ENCODE peak calls at places on chromosome 12, in four cellular contexts. B is HepG2, U is GM12878, P is K562. M is an unnamed sample.

GRCh38 chr12:52884526-52885293 is 20.2 kb downstream of the KRT8 start:
- DNase-seq in B (peak), U (no peak), P (peak), M (peak)

GRCh38 chr12:42767998-42768397 is 178.5 kb upstream of the PRICKLE1 start:
- DNase-seq in B (no peak), U (no peak), P (no peak), M (no peak)

GRCh38 chr12:93201990-93202389 is 175.7 kb upstream of the NUDT4 start:
- DNase-seq in B (no peak), U (no peak), P (no peak), M (no peak)

GRCh38 chr12:6182279-6182898 is 17.8 kb upstream of the CD9 start:
- DNase-seq in B (peak), U (no peak), P (peak), M (no peak)

GRCh38 chr12:33531261-33531660 is 91.6 kb upstream of the SYT10 start:
- DNase-seq in B (no peak), U (no peak), P (no peak), M (no peak)

GRCh38 chr12:69097619-69098368 is 141.6 kb upstream of the CPSF6 start:
- DNase-seq in B (no peak), U (no peak), P (no peak), M (no peak)

GRCh38 chr12:87671757-87672156 is 357.4 kb downstream of the C12orf50 start:
- DNase-seq in B (no peak), U (no peak), P (no peak), M (no peak)

GRCh38 chr12:15852383-15852782 is 29.8 kb upstream of the STRAP start:
- DNase-seq in B (no peak), U (no peak), P (no peak), M (no peak)

GRCh38 chr12:6169107-6169440 is 31.1 kb upstream of the CD9 start:
- DNase-seq in B (no peak), U (no peak), P (no peak), M (no peak)

GRCh38 chr12:10366875-10367274 is 23.0 kb downstream of the KLRK1 start:
- DNase-seq in B (peak), U (no peak), P (no peak), M (no peak)

GRCh38 chr12:90729741-90730140 is 225.2 kb downstream of the CCER1 start:
- DNase-seq in B (no peak), U (no peak), P (no peak), M (no peak)

GRCh38 chr12:116442981-116443380 is 116.2 kb upstream of the MAP1LC3B2 start:
- DNase-seq in B (no peak), U (no peak), P (no peak), M (no peak)

GRCh38 chr12:98970950-98971349 is 325.9 kb downstream of the APAF1 start:
- DNase-seq in B (no peak), U (no peak), P (no peak), M (no peak)

GRCh38 chr12:1517007-1517406 is 77.4 kb downstream of the FBXL14 start:
- DNase-seq in B (peak), U (no peak), P (no peak), M (peak)

GRCh38 chr12:98594050-98594853 is 766 bp downstream of the SLC25A3 start:
- DNase-seq in B (no peak), U (no peak), P (no peak), M (peak)

GRCh38 chr12:114835031-114835430 is 151.1 kb upstream of the TBX3 start:
- DNase-seq in B (no peak), U (no peak), P (no peak), M (no peak)

GRCh38 chr12:81863406-81863805 is 104.3 kb upstream of the PPFIA2 start:
- DNase-seq in B (no peak), U (no peak), P (no peak), M (peak)

GRCh38 chr12:94879542-94879941 is 124.0 kb downstream of the NDUFA12 start:
- DNase-seq in B (peak), U (no peak), P (peak), M (peak)

GRCh38 chr12:53498235-53498630 is 1.0 kb downstream of the MAP3K12 start:
- DNase-seq in B (no peak), U (no peak), P (no peak), M (no peak)

GRCh38 chr12:115923851-115924250 is 353.6 kb downstream of the MED13L start:
- DNase-seq in B (no peak), U (no peak), P (no peak), M (no peak)

GRCh38 chr12:53746592-53747491 is 4.9 kb downstream of the CISTR start:
- DNase-seq in B (peak), U (peak), P (peak), M (peak)

GRCh38 chr12:211639-212382 is 2.1 kb downstream of the SLC6A12 start:
- DNase-seq in B (no peak), U (no peak), P (no peak), M (no peak)

GRCh38 chr12:93033948-93034347 is 104.9 kb upstream of the EEA1 start:
- DNase-seq in B (no peak), U (no peak), P (no peak), M (no peak)

GRCh38 chr12:96412431-96412830 is 12.2 kb upstream of the CDK17 start:
- DNase-seq in B (no peak), U (no peak), P (no peak), M (no peak)

GRCh38 chr12:107684990-107685359 is 624 bp upstream of the PWP1 start:
- DNase-seq in B (peak), U (no peak), P (peak), M (peak)

GRCh38 chr12:87784350-87784749 is 244.9 kb downstream of the C12orf50 start:
- DNase-seq in B (no peak), U (no peak), P (no peak), M (no peak)

GRCh38 chr12:10242539-10242938 is 29.9 kb downstream of the GABARAPL1 start:
- DNase-seq in B (no peak), U (no peak), P (no peak), M (no peak)

GRCh38 chr12:28176295-28176694 is 14.0 kb upstream of the CCDC91 start:
- DNase-seq in B (no peak), U (no peak), P (no peak), M (no peak)

GRCh38 chr12:108587826-108588225 is 10.1 kb downstream of the TMEM119 start:
- DNase-seq in B (no peak), U (no peak), P (no peak), M (no peak)

GRCh38 chr12:51900323-51900889 is 6.9 kb upstream of the ACVRL1 start:
- DNase-seq in B (no peak), U (no peak), P (no peak), M (no peak)

GRCh38 chr12:94192506-94192905 is 44.1 kb downstream of the PLXNC1 start:
- DNase-seq in B (no peak), U (no peak), P (no peak), M (no peak)

GRCh38 chr12:94109154-94109553 is 39.2 kb upstream of the PLXNC1 start:
- DNase-seq in B (no peak), U (no peak), P (peak), M (no peak)

GRCh38 chr12:48307269-48307668 is 43.5 kb downstream of the ZNF641 start:
- DNase-seq in B (no peak), U (no peak), P (no peak), M (no peak)

GRCh38 chr12:123038966-123039365 is 58.5 kb downstream of the ARL6IP4 start:
- DNase-seq in B (no peak), U (no peak), P (no peak), M (no peak)

GRCh38 chr12:56721721-56722120 is 3.4 kb downstream of the NACA start:
- DNase-seq in B (no peak), U (no peak), P (no peak), M (no peak)

DNA sequence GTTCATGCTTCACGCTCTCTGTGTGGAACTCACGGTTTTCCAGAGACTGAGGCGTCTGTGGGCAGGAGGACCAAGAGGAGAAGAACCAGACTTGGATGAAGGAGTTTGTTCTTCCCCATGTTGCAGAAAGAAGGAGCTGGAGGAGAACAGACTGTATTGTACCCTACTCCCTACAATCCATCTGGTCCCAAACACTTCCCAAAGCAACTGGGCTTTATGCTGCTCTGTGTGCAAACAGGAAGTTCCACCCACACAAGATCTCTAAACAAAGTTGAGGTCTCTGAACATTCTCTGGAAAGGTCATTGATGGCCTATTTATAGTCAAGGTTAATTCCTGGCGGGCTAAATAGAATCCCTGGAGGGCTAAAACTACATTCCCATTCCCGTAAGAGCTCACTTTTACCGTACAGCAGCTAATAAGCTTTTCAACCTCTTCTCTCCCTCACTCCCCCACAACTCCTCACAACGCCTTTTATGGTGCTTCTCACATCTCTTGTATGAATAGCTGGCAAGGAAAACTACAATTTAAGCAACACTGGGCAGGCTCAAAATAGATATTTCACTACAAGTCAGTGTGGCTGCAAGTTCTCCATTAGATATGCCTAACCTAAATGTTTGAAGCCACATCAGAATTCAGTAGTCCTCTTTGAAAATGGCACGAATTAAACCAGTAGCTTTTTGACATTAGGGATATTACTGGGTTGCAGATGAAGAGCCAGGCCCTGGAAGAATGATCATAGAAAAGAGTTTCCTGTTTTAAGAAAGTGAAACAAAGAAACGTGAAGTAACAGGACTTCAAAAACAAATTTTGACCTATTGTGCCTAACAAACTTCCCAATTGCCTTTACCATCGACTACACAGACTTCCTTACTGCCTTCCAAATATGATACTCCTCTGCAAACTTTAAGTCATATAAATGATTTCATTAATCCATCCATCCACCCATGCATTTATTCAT is at the start of gene A2M:
- DNase-seq in B (peak), U (no peak), P (no peak), M (no peak)
- TF ChIP-seq REST in B (peak), U (no peak), P (no peak), M (no peak)

DNA sequence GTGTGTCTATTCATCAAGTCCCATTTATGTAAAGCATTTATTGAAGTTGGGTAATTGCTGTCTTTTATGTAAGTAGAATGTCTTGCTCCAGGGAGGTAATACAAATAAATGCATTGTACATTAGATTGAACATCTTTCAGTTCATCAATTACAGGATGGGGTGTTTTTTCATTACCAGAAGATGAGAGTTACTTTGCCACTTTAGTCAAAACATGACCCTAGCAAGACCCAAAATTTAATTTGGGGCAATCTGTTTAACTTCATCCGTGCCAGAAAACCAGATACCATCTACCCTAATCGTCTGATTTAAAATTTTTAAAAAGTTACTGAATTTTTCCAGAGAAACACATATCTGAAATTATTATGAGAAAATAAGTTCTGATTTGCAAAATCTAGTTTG is 114.4 kb downstream of the SRGAP1 start:
- DNase-seq in B (no peak), U (no peak), P (no peak), M (no peak)
- TF ChIP-seq CREB1 in B (no peak), U (no peak), P (no peak), M (no peak)

GRCh38 chr12:75511116-75512048 is at the start of gene KRR1:
- DNase-seq in B (peak), U (peak), P (peak), M (peak)
- TF ChIP-seq REST in B (peak), U (peak), P (no peak), M (no peak)

DNA sequence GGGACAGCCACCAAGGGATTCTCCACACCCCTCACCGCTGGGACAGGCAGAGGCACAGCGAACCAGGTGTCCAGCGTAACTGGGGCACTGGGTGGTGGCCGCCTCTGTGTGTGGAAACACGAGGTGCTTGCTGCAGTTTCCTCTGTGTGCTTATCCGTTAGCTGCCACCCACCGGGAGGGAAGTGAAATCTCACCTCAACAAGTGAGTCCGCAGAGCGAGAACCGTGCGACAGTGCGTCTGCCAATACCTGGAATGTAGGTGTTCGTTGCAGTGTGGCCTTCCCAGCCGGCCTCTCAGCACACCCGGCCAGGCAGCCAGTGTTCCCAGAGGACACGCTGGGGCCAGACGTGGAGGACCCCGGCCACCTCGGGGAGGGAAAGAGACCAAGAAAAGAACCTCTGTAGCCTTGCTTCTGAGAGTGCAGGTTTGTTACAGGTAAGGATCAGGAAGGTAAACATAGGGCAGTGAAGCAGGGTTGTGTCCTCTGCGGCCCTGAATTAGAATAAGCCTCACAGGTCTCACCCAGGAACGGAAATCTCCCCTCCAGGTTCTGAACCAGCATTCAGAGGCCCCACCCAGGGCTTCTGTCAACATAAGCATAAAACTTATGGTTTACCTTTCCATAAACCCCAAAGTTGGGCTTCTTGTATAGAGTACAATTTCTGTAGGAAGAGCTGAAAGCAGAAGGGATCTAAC is 1.5 kb downstream of the BCL2L14 start:
- DNase-seq in B (peak), U (peak), P (no peak), M (no peak)
- TF ChIP-seq CREB1 in B (no peak), U (no peak), P (no peak), M (no peak)

GRCh38 chr12:84070311-84070710 is 842.3 kb downstream of the SLC6A15 start:
- DNase-seq in B (no peak), U (no peak), P (no peak), M (no peak)
- TF ChIP-seq REST in B (no peak), U (no peak), P (no peak), M (no peak)

DNA sequence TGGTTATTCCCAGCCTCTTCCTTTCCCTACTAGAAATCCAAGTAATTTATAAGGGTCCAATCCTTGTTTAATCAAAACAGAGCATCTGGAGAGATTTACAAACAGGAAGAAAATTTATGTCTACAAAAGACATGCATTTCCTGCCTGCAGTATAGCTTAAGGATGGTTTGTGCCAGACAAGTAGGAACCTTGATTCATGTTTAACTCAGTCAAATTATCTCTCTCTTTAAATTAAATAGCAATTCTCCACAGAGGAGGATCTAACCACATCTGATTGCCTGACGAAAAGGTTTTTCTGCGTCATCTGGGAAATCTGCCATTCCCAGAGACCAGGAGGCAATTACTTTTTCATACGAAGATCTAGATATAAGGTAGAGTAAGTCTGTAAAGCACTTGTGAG is 105.2 kb downstream of the ZFC3H1 start:
- DNase-seq in B (no peak), U (no peak), P (no peak), M (no peak)
- TF ChIP-seq CREB1 in B (no peak), U (no peak), P (no peak), M (no peak)

DNA sequence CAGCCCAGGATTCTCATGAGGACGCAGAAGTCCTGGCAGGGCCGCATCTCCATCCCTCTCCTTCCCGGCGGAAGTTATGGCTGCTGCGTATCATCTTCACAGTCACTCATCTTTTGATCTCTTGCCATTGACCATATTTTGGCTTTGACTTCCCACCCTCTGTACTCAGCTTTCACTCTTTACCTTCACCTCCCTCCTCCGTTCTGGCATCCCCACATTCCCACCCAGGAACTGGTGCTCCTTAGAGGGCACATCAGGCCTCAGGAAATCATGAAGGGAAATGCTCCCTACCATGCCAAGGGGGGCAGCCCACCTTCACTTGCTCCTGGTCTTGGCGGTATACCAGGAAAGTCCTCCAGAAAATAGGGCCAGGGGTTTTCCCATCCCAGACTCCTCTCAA is 1.3 kb downstream of the TEX52 start:
- DNase-seq in B (no peak), U (no peak), P (no peak), M (no peak)
- TF ChIP-seq REST in B (no peak), U (no peak), P (no peak), M (no peak)

M was measured in GM23338.